ENCODE peak calls at places on chromosome 21, in eight cellular contexts. A is T-helper 9 cell, S is amygdala, B is iPS-NIHi11, P is GF-D8, Q is iris pigment epithelial cell, D is DMS153, N is NCI-H1105 treated with DMSO at 0.1 percent for 48 hours. E is an unnamed sample.

GRCh38 chr21:45859762-45860357 is 121.7 kb upstream of the COL6A1 start:
- DNase-seq in A (no peak), S (no peak), B (no peak), P (no peak), Q (no peak), D (no peak), N (no peak), E (no peak)

GRCh38 chr21:35342440-35342839 is 293.3 kb upstream of the RUNX1 start:
- DNase-seq in A (no peak), S (no peak), B (no peak), P (peak), Q (no peak), D (no peak), N (no peak), E (no peak)

GRCh38 chr21:34989337-34990151 is 59.6 kb downstream of the RUNX1 start:
- DNase-seq in A (no peak), S (no peak), B (no peak), P (no peak), Q (no peak), D (no peak), N (no peak), E (no peak)

GRCh38 chr21:38506606-38507331 is 8.5 kb upstream of the ERG start:
- DNase-seq in A (no peak), S (no peak), B (no peak), P (peak), Q (peak), D (peak), N (no peak), E (no peak)

GRCh38 chr21:45115141-45115540 is 40.8 kb downstream of the ADARB1 start:
- DNase-seq in A (no peak), S (no peak), B (no peak), P (no peak), Q (no peak), D (no peak), N (no peak), E (no peak)

GRCh38 chr21:35189077-35189863 is 140.2 kb upstream of the RUNX1 start:
- DNase-seq in A (no peak), S (no peak), B (no peak), P (no peak), Q (peak), D (no peak), N (no peak), E (no peak)

GRCh38 chr21:43303240-43304178 is 123.4 kb downstream of the SIK1 start:
- DNase-seq in A (no peak), S (no peak), B (no peak), P (no peak), Q (no peak), D (no peak), N (no peak), E (no peak)

GRCh38 chr21:45655071-45655470 is 11.5 kb downstream of the PCBP3 start:
- DNase-seq in A (no peak), S (no peak), B (no peak), P (no peak), Q (peak), D (no peak), N (no peak), E (no peak)

GRCh38 chr21:42238185-42238934 is 19.4 kb downstream of the ABCG1 start:
- DNase-seq in A (peak), S (no peak), B (no peak), P (no peak), Q (no peak), D (no peak), N (no peak), E (no peak)

GRCh38 chr21:46005081-46005480 is 23.5 kb downstream of the COL6A1 start:
- DNase-seq in A (no peak), S (no peak), B (no peak), P (no peak), Q (no peak), D (no peak), N (no peak), E (peak)

GRCh38 chr21:25501996-25502665 is 105.2 kb downstream of the MRPL39 start:
- DNase-seq in A (no peak), S (no peak), B (no peak), P (peak), Q (no peak), D (no peak), N (no peak), E (no peak)

GRCh38 chr21:32307706-32308105 is 9.1 kb downstream of the MRAP start:
- DNase-seq in A (no peak), S (no peak), B (no peak), P (no peak), Q (peak), D (no peak), N (no peak), E (peak)

GRCh38 chr21:15539376-15539775 is 190.4 kb upstream of the USP25 start:
- DNase-seq in A (no peak), S (no peak), B (no peak), P (no peak), Q (peak), D (no peak), N (no peak), E (no peak)

GRCh38 chr21:37749132-37749531 is 167.1 kb downstream of the KCNJ6 start:
- DNase-seq in A (no peak), S (no peak), B (no peak), P (no peak), Q (no peak), D (no peak), N (no peak), E (no peak)

GRCh38 chr21:45109831-45110492 is 35.6 kb downstream of the ADARB1 start:
- DNase-seq in A (no peak), S (no peak), B (no peak), P (peak), Q (no peak), D (no peak), N (no peak), E (no peak)

GRCh38 chr21:38241029-38241740 is 15.6 kb upstream of the KCNJ15 start:
- DNase-seq in A (no peak), S (no peak), B (no peak), P (no peak), Q (peak), D (no peak), N (no peak), E (no peak)

GRCh38 chr21:46099476-46099875 is 1.6 kb downstream of the COL6A2 start:
- DNase-seq in A (no peak), S (no peak), B (peak), P (no peak), Q (peak), D (no peak), N (no peak), E (no peak)

GRCh38 chr21:39053126-39053525 is 130.1 kb downstream of the PSMG1 start:
- DNase-seq in A (no peak), S (no peak), B (no peak), P (no peak), Q (no peak), D (no peak), N (no peak), E (no peak)

GRCh38 chr21:38918629-38919346 is 113.1 kb downstream of the ETS2 start:
- DNase-seq in A (no peak), S (no peak), B (no peak), P (no peak), Q (no peak), D (no peak), N (no peak), E (no peak)

GRCh38 chr21:22476726-22477646 is 1478.8 kb downstream of the NCAM2 start:
- DNase-seq in A (no peak), S (no peak), B (no peak), P (no peak), Q (no peak), D (no peak), N (no peak), E (no peak)

E was measured in H1.